ENCODE peak calls at places on chromosomes 13 and 19, in four cellular contexts. One of them, this sample, is unnamed.

GRCh38 chr13:21123956-21124355 is 52.4 kb downstream of the SKA3 start:
- DNase-seq in heart right ventricle: no peak
- DNase-seq in mucosa of descending colon: no peak
- DNase-seq in thoracic aorta: no peak
- DNase-seq in this sample: no peak

GRCh38 chr19:9431475-9431874 is 3.9 kb downstream of the ZNF266 start:
- DNase-seq in thoracic aorta: no peak
- DNase-seq in mucosa of descending colon: no peak
- DNase-seq in heart right ventricle: peak
- DNase-seq in this sample: peak

GRCh38 chr13:101654916-101655315 is 202.4 kb downstream of the ITGBL1 start:
- DNase-seq in heart right ventricle: no peak
- DNase-seq in thoracic aorta: no peak
- DNase-seq in mucosa of descending colon: no peak
- DNase-seq in this sample: no peak

GRCh38 chr13:73278186-73278585 is 219.4 kb downstream of the KLF5 start:
- DNase-seq in mucosa of descending colon: no peak
- DNase-seq in heart right ventricle: no peak
- DNase-seq in thoracic aorta: no peak
- DNase-seq in this sample: no peak

GRCh38 chr13:110182003-110182402 is 125.0 kb downstream of the COL4A1 start:
- DNase-seq in heart right ventricle: no peak
- DNase-seq in thoracic aorta: no peak
- DNase-seq in mucosa of descending colon: no peak
- DNase-seq in this sample: no peak

GRCh38 chr19:18514800-18515682 is 6.8 kb downstream of the ELL start:
- DNase-seq in thoracic aorta: no peak
- DNase-seq in mucosa of descending colon: peak
- DNase-seq in heart right ventricle: peak
- DNase-seq in this sample: no peak

GRCh38 chr19:44025217-44025936 is at the start of gene ZNF222:
- DNase-seq in thoracic aorta: peak
- DNase-seq in heart right ventricle: peak
- DNase-seq in mucosa of descending colon: peak
- DNase-seq in this sample: peak

GRCh38 chr13:42119875-42120274 is 71.4 kb downstream of the DGKH start:
- DNase-seq in mucosa of descending colon: no peak
- DNase-seq in thoracic aorta: no peak
- DNase-seq in heart right ventricle: no peak
- DNase-seq in this sample: no peak

GRCh38 chr19:32581704-32582164 is 744 bp downstream of the PDCD5 start:
- DNase-seq in heart right ventricle: no peak
- DNase-seq in mucosa of descending colon: no peak
- DNase-seq in thoracic aorta: no peak
- DNase-seq in this sample: peak

GRCh38 chr13:26050568-26051230 is 1.1 kb downstream of the SHISA2 start:
- DNase-seq in mucosa of descending colon: no peak
- DNase-seq in heart right ventricle: no peak
- DNase-seq in thoracic aorta: no peak
- DNase-seq in this sample: peak

GRCh38 chr13:92317066-92317465 is 909.5 kb upstream of the GPC6 start:
- DNase-seq in heart right ventricle: no peak
- DNase-seq in mucosa of descending colon: no peak
- DNase-seq in thoracic aorta: no peak
- DNase-seq in this sample: no peak

GRCh38 chr19:58296086-58296485 is 9.1 kb upstream of the ERVK3-1 start:
- DNase-seq in thoracic aorta: no peak
- DNase-seq in heart right ventricle: no peak
- DNase-seq in mucosa of descending colon: no peak
- DNase-seq in this sample: no peak

GRCh38 chr19:19406878-19407639 is 1.6 kb downstream of the GATAD2A start:
- DNase-seq in thoracic aorta: no peak
- DNase-seq in heart right ventricle: no peak
- DNase-seq in mucosa of descending colon: peak
- DNase-seq in this sample: no peak

GRCh38 chr13:106103779-106104178 is 431.7 kb downstream of the EFNB2 start:
- DNase-seq in mucosa of descending colon: no peak
- DNase-seq in heart right ventricle: no peak
- DNase-seq in thoracic aorta: no peak
- DNase-seq in this sample: no peak

GRCh38 chr13:37870895-37871550 is 1.5 kb upstream of the TRPC4 start:
- DNase-seq in thoracic aorta: no peak
- DNase-seq in heart right ventricle: no peak
- DNase-seq in mucosa of descending colon: no peak
- DNase-seq in this sample: no peak

GRCh38 chr13:110629735-110630134 is 14.4 kb downstream of the NAXD start:
- DNase-seq in thoracic aorta: no peak
- DNase-seq in mucosa of descending colon: no peak
- DNase-seq in heart right ventricle: no peak
- DNase-seq in this sample: no peak

GRCh38 chr19:19420570-19421301 is 15.3 kb downstream of the GATAD2A start:
- DNase-seq in mucosa of descending colon: no peak
- DNase-seq in heart right ventricle: no peak
- DNase-seq in thoracic aorta: no peak
- DNase-seq in this sample: no peak

GRCh38 chr19:39363909-39364457 is 21.8 kb downstream of the SAMD4B start:
- DNase-seq in mucosa of descending colon: no peak
- DNase-seq in thoracic aorta: no peak
- DNase-seq in heart right ventricle: peak
- DNase-seq in this sample: no peak

GRCh38 chr13:114118086-114118762 is 14.2 kb downstream of the RASA3 start:
- DNase-seq in heart right ventricle: no peak
- DNase-seq in mucosa of descending colon: peak
- DNase-seq in thoracic aorta: no peak
- DNase-seq in this sample: no peak

GRCh38 chr13:43329702-43330101 is 306.3 kb downstream of the DNAJC15 start:
- DNase-seq in mucosa of descending colon: no peak
- DNase-seq in heart right ventricle: no peak
- DNase-seq in thoracic aorta: no peak
- DNase-seq in this sample: no peak

GRCh38 chr13:46164661-46165060 is 17.3 kb downstream of the LCP1 start:
- DNase-seq in mucosa of descending colon: no peak
- DNase-seq in heart right ventricle: no peak
- DNase-seq in thoracic aorta: no peak
- DNase-seq in this sample: no peak

GRCh38 chr13:102401755-102402154 is at the start of gene FGF14:
- DNase-seq in heart right ventricle: no peak
- DNase-seq in thoracic aorta: no peak
- DNase-seq in mucosa of descending colon: no peak
- DNase-seq in this sample: no peak

GRCh38 chr13:101514695-101515275 is 62.3 kb downstream of the ITGBL1 start:
- DNase-seq in thoracic aorta: no peak
- DNase-seq in heart right ventricle: peak
- DNase-seq in mucosa of descending colon: no peak
- DNase-seq in this sample: peak

GRCh38 chr13:19172647-19173030 is 9.0 kb downstream of the TUBA3C start:
- DNase-seq in mucosa of descending colon: no peak
- DNase-seq in thoracic aorta: no peak
- DNase-seq in heart right ventricle: no peak
- DNase-seq in this sample: no peak

GRCh38 chr19:33269016-33269415 is 33.3 kb downstream of the CEBPA start:
- DNase-seq in mucosa of descending colon: no peak
- DNase-seq in thoracic aorta: no peak
- DNase-seq in heart right ventricle: no peak
- DNase-seq in this sample: no peak

GRCh38 chr13:48586591-48587103 is 53.8 kb upstream of the RCBTB2 start:
- DNase-seq in mucosa of descending colon: no peak
- DNase-seq in thoracic aorta: no peak
- DNase-seq in heart right ventricle: peak
- DNase-seq in this sample: no peak

GRCh38 chr19:18317998-18318800 is 4.7 kb downstream of the LSM4 start:
- DNase-seq in heart right ventricle: no peak
- DNase-seq in thoracic aorta: no peak
- DNase-seq in mucosa of descending colon: peak
- DNase-seq in this sample: no peak

GRCh38 chr13:24215732-24216131 is 55.2 kb downstream of the SPATA13 start:
- DNase-seq in mucosa of descending colon: no peak
- DNase-seq in heart right ventricle: peak
- DNase-seq in thoracic aorta: no peak
- DNase-seq in this sample: no peak

GRCh38 chr19:56748443-56748842 is 76.9 kb upstream of the ZNF835 start:
- DNase-seq in heart right ventricle: no peak
- DNase-seq in thoracic aorta: no peak
- DNase-seq in mucosa of descending colon: no peak
- DNase-seq in this sample: no peak

GRCh38 chr19:29084266-29084665 is 128.7 kb downstream of the UQCRFS1 start:
- DNase-seq in thoracic aorta: no peak
- DNase-seq in heart right ventricle: no peak
- DNase-seq in mucosa of descending colon: no peak
- DNase-seq in this sample: peak

GRCh38 chr13:28579334-28579733 is 79.6 kb upstream of the POMP start:
- DNase-seq in mucosa of descending colon: no peak
- DNase-seq in heart right ventricle: no peak
- DNase-seq in thoracic aorta: no peak
- DNase-seq in this sample: peak

GRCh38 chr19:54473071-54473941 is at the start of gene CDC42EP5:
- DNase-seq in heart right ventricle: peak
- DNase-seq in thoracic aorta: no peak
- DNase-seq in mucosa of descending colon: peak
- DNase-seq in this sample: peak

GRCh38 chr13:48096670-48097069 is 1.8 kb upstream of the MED4 start:
- DNase-seq in thoracic aorta: no peak
- DNase-seq in heart right ventricle: no peak
- DNase-seq in mucosa of descending colon: no peak
- DNase-seq in this sample: no peak

DNA sequence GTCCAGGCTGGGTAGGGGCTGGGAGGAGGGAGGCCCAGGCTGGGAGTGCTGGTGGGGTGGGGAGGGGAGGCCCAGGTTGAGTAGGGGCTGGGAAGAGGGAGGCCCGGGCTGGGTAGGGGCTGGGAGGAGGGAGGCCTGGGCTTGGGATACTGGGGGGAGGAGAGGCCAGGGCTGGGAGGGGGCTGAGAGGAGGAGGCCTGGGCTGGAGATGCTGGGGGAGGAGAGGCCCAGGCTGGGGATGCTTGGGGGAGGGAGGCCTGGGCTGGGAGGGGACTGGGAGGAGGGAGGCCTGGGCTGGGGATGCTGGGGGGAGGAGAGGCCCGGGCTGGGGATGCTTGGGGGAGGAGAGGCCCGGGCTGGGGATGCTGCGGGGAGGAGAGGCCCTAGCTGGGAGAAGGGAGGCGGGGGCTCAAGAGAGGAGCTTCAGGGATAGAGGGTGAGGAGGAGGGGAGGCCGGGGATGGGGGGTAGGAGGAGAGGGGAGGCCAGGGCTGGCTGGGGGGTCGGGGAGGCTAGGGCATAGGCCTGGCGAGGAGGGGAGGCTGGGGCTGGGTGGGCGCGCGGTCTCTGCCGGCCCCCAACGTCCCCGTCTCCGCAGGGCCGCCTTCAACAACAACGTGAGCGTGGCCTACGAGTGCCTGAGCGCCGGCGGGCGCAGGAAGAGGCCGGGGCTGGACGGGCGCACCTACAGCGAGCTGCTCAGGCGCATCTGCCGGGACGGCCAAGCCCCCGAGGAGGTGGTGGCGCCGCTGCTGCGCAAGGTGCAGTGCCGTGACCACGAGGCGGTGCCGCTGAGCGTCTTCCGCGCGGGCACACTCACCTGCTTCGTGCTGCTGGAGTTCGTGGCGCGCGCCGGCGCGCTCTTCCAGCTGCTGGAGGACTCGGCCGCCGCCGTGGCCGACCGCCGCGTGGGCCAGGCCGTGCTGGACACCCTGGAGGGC is 11.3 kb downstream of the TPGS1 start:
- DNase-seq in thoracic aorta: no peak
- DNase-seq in heart right ventricle: no peak
- DNase-seq in mucosa of descending colon: no peak
- DNase-seq in this sample: peak
- TF ChIP-seq CTCF in thoracic aorta: no peak
- TF ChIP-seq CTCF in heart right ventricle: no peak
- TF ChIP-seq CTCF in mucosa of descending colon: no peak
- TF ChIP-seq CTCF in this sample: no peak

GRCh38 chr19:52351512-52351911 is 15.5 kb downstream of the ZNF610 start:
- DNase-seq in heart right ventricle: no peak
- DNase-seq in thoracic aorta: no peak
- DNase-seq in mucosa of descending colon: no peak
- DNase-seq in this sample: no peak
- TF ChIP-seq CTCF in heart right ventricle: no peak
- TF ChIP-seq CTCF in thoracic aorta: no peak
- TF ChIP-seq CTCF in mucosa of descending colon: no peak
- TF ChIP-seq CTCF in this sample: no peak

GRCh38 chr19:12657966-12658365 is 8.6 kb downstream of the MAN2B1 start:
- DNase-seq in mucosa of descending colon: no peak
- DNase-seq in heart right ventricle: no peak
- DNase-seq in thoracic aorta: no peak
- DNase-seq in this sample: no peak
- TF ChIP-seq CTCF in mucosa of descending colon: no peak
- TF ChIP-seq CTCF in heart right ventricle: no peak
- TF ChIP-seq CTCF in thoracic aorta: no peak
- TF ChIP-seq CTCF in this sample: no peak

GRCh38 chr19:15629003-15629880 is 11.5 kb upstream of the CYP4F3 start:
- DNase-seq in heart right ventricle: peak
- DNase-seq in mucosa of descending colon: peak
- DNase-seq in thoracic aorta: peak
- DNase-seq in this sample: peak
- TF ChIP-seq CTCF in heart right ventricle: peak
- TF ChIP-seq CTCF in mucosa of descending colon: peak
- TF ChIP-seq CTCF in thoracic aorta: peak
- TF ChIP-seq CTCF in this sample: peak

DNA sequence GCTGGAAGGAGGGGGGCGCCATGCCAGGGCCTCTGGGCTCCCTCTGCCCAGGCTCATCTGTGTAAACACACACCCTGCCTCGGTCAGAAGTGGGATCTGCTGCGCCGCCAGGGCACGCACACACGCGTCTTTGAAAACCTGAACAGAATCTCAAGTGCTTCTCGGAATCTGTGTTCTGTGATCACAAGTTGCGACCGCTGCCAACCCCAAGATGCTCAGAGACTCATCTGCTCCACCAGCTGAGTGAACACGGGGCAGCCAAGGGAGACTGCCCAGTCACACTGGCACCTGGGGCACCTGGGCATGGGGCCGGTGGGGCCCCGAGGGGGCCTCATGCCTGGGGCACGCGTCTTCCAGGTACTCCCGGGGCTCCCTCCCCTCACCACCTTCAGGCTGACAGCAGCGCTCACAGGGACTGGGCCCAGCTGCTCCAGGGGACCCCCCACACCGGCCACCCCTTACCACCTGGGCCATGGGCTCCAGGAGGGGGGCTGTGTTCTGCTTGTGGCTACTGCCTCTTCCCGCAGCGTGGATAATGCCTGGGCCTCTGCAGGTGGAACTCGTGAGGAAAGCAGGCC is 59.0 kb downstream of the KLF2 start:
- DNase-seq in thoracic aorta: no peak
- DNase-seq in heart right ventricle: no peak
- DNase-seq in mucosa of descending colon: no peak
- DNase-seq in this sample: no peak
- TF ChIP-seq CTCF in thoracic aorta: no peak
- TF ChIP-seq CTCF in heart right ventricle: no peak
- TF ChIP-seq CTCF in mucosa of descending colon: no peak
- TF ChIP-seq CTCF in this sample: no peak

GRCh38 chr19:49580264-49581006 is at the start of gene NOSIP:
- DNase-seq in heart right ventricle: peak
- DNase-seq in thoracic aorta: peak
- DNase-seq in mucosa of descending colon: peak
- DNase-seq in this sample: peak
- TF ChIP-seq CTCF in heart right ventricle: no peak
- TF ChIP-seq CTCF in thoracic aorta: no peak
- TF ChIP-seq CTCF in mucosa of descending colon: no peak
- TF ChIP-seq CTCF in this sample: no peak

GRCh38 chr19:3575260-3575741 is 2.6 kb downstream of the HMG20B start:
- DNase-seq in heart right ventricle: no peak
- DNase-seq in mucosa of descending colon: no peak
- DNase-seq in thoracic aorta: no peak
- DNase-seq in this sample: peak
- TF ChIP-seq CTCF in heart right ventricle: peak
- TF ChIP-seq CTCF in mucosa of descending colon: no peak
- TF ChIP-seq CTCF in thoracic aorta: no peak
- TF ChIP-seq CTCF in this sample: no peak